ENCODE peak calls at places on chromosomes 13 and 19, in eight cellular contexts. T is GM12878, Y is upper lobe of left lung, F is sigmoid colon, X is H1, N is transverse colon, H is K562, M is SK-N-SH. I is an unnamed sample. For H3K27me3, the result is how much of the 10 kb centered on the place peaks cover.

GRCh38 chr13:26629260-26629659 is 71.8 kb downstream of the WASF3 start:
- DNase-seq in N (no peak), M (no peak), X (no peak), T (no peak), Y (no peak), H (no peak), F (no peak), I (no peak)

GRCh38 chr19:49896863-49897621 is at the start of gene IL4I1:
- DNase-seq in T (peak), Y (no peak), M (no peak), H (no peak), X (no peak), F (no peak), N (peak), I (no peak)

GRCh38 chr13:91397595-91397994 is 826 bp upstream of the GPC5 start:
- DNase-seq in M (no peak), X (no peak), N (no peak), F (no peak), H (no peak), Y (no peak), T (no peak), I (no peak)

GRCh38 chr13:99281811-99282263 is 23.7 kb upstream of the GPR18 start:
- DNase-seq in Y (peak), H (no peak), T (no peak), M (no peak), N (peak), X (no peak), F (peak), I (peak)

GRCh38 chr19:14138576-14139265 is 2.3 kb upstream of the ASF1B start:
- DNase-seq in F (no peak), Y (no peak), N (no peak), T (no peak), X (no peak), M (no peak), H (no peak), I (no peak)

GRCh38 chr19:30671622-30672051 is 299.5 kb downstream of the ZNF536 start:
- DNase-seq in H (no peak), N (no peak), Y (peak), X (no peak), T (no peak), F (no peak), M (no peak), I (peak)

GRCh38 chr13:40613192-40613818 is 53.1 kb downstream of the FOXO1 start:
- DNase-seq in X (no peak), H (no peak), T (peak), Y (no peak), N (peak), F (peak), M (no peak), I (peak)

GRCh38 chr19:7647156-7647555 is 10.2 kb downstream of the STXBP2 start:
- DNase-seq in N (no peak), H (no peak), Y (peak), X (no peak), F (no peak), M (peak), T (no peak), I (no peak)

GRCh38 chr19:23913931-23914330 is 755 bp upstream of the ZNF726 start:
- DNase-seq in H (no peak), T (no peak), Y (no peak), M (no peak), N (no peak), X (no peak), F (no peak), I (no peak)

GRCh38 chr19:40358773-40359172 is 10.3 kb downstream of the PLD3 start:
- DNase-seq in N (peak), X (no peak), Y (no peak), M (no peak), H (no peak), T (peak), F (no peak), I (no peak)

GRCh38 chr13:31697290-31697689 is 42.0 kb upstream of the RXFP2 start:
- DNase-seq in Y (no peak), T (no peak), H (no peak), F (no peak), X (no peak), N (no peak), M (no peak), I (no peak)

GRCh38 chr19:3316132-3316648 is 50.2 kb upstream of the NFIC start:
- DNase-seq in M (peak), N (no peak), Y (no peak), X (no peak), T (no peak), H (peak), F (no peak), I (no peak)
- H3K27me3 ChIP-seq in M (under half), N (half or more), Y (under half), X (under half), T (under half), H (under half), F (half or more), I (half or more)

DNA sequence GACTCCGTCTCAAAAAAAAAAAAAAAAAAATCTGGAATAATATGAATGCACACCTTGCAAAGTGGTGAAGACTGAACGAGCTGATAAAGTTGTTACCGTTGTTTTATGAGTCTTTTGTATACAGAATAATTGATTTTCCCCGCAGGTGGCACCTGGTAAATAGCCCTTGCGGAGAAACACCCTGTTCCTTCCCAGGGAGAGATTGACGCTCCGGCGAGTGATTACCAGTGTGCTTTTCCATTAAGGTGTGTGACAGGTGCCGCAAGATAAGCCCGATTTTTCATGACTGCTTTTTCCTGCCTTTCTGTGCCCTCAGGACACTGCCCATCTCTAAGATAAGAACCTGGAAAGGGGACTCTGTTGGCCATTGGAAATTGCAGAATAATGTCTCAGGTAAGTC is 943 bp downstream of the ZNF302 start:
- DNase-seq in T (no peak), M (no peak), F (no peak), H (no peak), N (no peak), Y (no peak), X (no peak), I (no peak)
- TF ChIP-seq EP300 in T (no peak), M (no peak), F (no peak), H (no peak), N (no peak), Y (no peak), X (no peak), I (no peak)

DNA sequence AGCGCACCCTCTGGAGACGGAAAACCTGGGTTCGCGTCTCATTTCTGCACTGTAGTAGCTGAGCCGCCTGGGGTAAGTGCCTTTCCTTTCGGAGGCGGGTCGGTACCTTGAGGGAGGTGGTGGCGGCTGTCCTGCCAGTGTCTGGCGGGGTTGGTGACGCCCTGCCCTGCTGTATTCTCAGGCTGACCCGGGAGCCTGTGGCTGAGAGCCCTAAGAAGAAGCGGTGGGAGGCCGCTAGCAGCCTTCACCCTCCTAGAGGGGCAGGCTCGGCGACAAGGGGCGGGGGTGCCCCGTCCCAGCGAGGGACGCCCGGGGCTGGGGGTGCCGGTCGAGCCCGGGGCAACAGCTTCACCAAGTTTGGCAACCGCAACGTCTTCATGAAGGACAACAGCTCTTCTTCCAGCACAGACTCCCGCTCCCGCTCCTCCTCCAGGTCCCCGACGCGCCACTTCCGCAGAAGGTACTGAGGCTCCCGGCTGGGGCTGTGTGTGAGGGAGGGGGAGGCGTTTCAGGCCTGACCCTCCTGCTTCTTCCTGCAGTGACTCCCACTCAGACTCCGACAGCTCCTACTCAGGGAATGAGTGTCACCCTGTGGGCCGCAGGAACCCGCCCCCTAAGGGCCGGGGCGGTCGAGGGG is 6.9 kb downstream of the LENG8 start:
- DNase-seq in X (no peak), N (no peak), Y (peak), H (no peak), M (no peak), T (no peak), F (no peak), I (no peak)
- TF ChIP-seq POLR2AphosphoS5 in X (no peak), N (no peak), Y (no peak), H (no peak), M (no peak), T (peak), F (no peak), I (no peak)

DNA sequence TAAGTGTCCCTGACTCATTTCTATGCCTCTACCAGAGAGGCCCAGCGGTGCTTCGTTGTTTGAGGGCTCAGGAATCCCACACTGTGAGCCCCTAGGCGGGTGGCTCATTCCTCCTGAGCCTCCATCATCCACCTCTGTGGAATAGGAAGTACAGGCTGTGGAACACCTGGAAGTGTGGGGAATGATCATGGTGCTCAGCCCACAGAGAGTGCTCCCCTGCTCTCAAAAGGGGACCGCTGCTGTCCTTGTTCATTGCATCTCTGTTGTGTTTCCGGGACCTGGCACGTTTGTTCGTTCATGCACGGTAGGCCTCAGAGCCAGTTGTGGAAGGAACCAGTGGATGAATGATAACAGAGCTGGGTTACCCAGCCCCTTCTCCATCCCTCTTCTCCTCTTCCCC is 1.2 kb downstream of the ACP7 start:
- DNase-seq in M (no peak), Y (no peak), H (no peak), N (no peak), T (no peak), F (no peak), X (no peak), I (no peak)
- H3K27me3 ChIP-seq in M (under half), Y (under half), H (half or more), N (half or more), T (under half), F (under half), X (under half), I (half or more)

GRCh38 chr19:16226878-16227836 is 29.4 kb downstream of the AP1M1 start:
- DNase-seq in H (no peak), M (peak), T (no peak), X (no peak), Y (peak), F (no peak), N (no peak), I (no peak)
- TF ChIP-seq EP300 in H (no peak), M (no peak), T (no peak), X (no peak), Y (no peak), F (no peak), N (no peak), I (no peak)

DNA sequence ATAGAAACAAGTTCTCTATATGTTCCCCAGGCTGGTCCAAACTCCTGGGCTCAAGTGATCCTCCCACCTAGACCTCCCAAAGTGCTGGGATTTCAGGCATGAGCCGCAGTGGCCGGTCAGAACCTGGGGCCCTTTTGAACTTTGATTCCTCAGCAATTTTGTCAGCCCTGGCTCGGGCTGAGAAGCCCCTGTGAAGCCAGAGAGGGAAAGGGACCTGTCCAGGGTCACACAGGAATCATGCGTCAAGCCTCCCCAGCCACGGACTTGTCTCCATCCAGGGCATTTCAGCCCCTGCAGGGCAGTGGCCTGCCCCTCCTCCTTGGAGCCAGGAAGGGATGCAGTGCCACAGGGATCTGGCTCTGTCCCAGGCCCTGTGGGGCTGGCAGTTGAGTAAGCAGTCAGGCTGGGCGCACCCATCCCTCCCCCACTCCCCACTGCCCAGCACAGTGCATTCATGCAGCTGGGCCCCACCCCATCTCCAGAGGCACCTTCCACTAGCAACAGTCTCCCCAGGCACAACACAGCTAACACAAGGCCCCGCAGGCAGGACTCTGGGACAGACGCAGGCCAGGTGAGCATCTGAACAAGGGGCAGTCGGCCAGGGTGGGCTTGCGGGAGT is at the start of gene CAPS:
- DNase-seq in T (no peak), Y (peak), F (peak), M (no peak), H (no peak), X (no peak), N (peak), I (peak)
- TF ChIP-seq POLR2AphosphoS5 in T (no peak), Y (peak), F (no peak), M (no peak), H (no peak), X (no peak), N (peak), I (peak)

GRCh38 chr19:44525721-44526430 is 3.6 kb downstream of the CEACAM20 start:
- DNase-seq in X (no peak), N (no peak), T (no peak), M (no peak), H (no peak), Y (no peak), F (no peak), I (no peak)
- H3K27me3 ChIP-seq in X (under half), N (under half), T (under half), M (half or more), H (half or more), Y (under half), F (under half), I (under half)

GRCh38 chr19:35216833-35217707 is 11.5 kb downstream of the FAM187B start:
- DNase-seq in F (no peak), N (peak), T (no peak), X (no peak), Y (no peak), H (no peak), M (no peak), I (peak)

GRCh38 chr19:35213678-35214632 is 14.6 kb downstream of the FAM187B start:
- DNase-seq in Y (peak), M (peak), H (no peak), F (peak), X (no peak), T (peak), N (peak), I (peak)

GRCh38 chr19:35219008-35219407 is 9.5 kb downstream of the FAM187B start:
- DNase-seq in H (no peak), X (no peak), Y (no peak), M (no peak), F (no peak), N (no peak), T (no peak), I (no peak)

GRCh38 chr19:35214766-35215422 is 13.6 kb downstream of the FAM187B start:
- DNase-seq in Y (no peak), T (no peak), H (no peak), M (no peak), X (no peak), N (no peak), F (no peak), I (no peak)

DNA sequence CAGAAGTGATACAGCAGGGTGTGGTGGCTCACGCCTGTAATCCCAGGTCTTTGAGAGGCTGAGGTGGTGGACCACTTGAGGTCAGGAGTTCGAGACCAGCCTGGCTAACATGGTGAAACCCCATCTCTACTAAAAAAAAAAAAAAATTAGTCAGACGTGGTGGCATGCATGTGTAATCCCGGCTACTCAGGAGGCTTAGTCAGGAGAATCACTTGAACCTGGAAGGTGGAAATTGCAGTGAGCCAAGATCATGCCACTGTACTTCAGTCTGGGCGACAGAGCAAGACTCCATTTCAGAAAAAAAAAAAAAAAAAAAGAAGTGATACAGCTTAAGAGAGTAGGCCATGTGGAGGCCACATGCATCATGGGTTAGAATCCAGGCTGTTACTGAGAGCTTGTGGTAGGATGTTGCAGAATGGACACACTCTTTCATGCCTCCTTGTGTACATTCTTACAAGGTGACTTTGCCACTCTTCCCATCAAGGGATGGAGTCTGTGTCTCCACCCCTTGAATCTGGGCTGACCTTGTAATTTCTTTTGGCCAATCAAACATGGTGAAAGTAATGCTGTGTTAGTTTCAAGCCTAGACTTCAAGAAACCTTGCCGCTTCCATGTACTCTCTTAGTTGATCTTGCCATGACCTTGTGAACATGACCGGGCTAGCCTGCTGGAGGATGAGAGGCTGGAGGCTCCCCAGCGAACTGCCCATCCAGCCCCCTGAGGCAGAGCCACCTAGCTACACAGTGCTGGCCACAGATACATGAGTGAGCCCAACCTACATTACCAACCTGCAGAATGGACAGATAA is 12.3 kb downstream of the FAM187B start:
- DNase-seq in F (no peak), H (no peak), X (no peak), M (no peak), Y (no peak), T (no peak), N (no peak), I (no peak)
- TF ChIP-seq EP300 in F (no peak), H (no peak), X (no peak), M (no peak), Y (no peak), T (no peak), N (no peak), I (no peak)

DNA sequence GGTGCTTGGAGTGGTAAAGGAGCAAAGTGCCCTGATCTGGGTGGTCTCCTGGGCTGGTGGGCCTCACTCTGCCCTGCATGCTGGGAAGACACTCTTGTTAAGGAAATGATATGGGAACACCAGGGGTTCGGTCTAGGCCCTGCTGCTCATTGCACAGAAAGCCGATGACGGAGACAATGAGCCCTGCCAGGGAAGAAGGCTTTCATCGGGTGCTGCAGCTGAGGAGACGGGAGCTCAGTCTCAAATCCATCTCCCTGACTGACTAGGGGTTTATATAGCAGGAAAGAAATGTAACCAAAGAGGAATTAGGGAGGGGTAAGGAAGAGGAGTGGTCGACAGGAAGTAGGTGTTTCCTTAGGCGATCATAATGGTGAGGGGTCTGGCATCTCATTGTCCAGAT is 253.4 kb downstream of the TEX29 start:
- DNase-seq in T (no peak), X (no peak), F (no peak), N (no peak), H (no peak), Y (no peak), M (no peak), I (no peak)
- TF ChIP-seq POLR2AphosphoS5 in T (no peak), X (no peak), F (no peak), N (no peak), H (no peak), Y (no peak), M (no peak), I (no peak)

I was measured in stomach.